ENCODE peak calls at places on chromosomes 6 and 20, in five cellular contexts. G, L, C, O and I are unnamed samples.
A peak's percentile ranks its signal among the peaks of the same experiment; 100 is the strongest.

GRCh38 chr20:9999660-10000059 is 35.1 kb upstream of the ANKEF1 start:
- DNase-seq in G (no peak), L (no peak), C (no peak), O (no peak), I (no peak)

GRCh38 chr6:113122060-113122459 is 735.1 kb upstream of the MARCKS start:
- DNase-seq in G (no peak), L (peak; percentile 30), C (peak; percentile 93), O (peak; percentile 96), I (no peak)

GRCh38 chr6:27448456-27448855 is 24.4 kb downstream of the ZNF184 start:
- DNase-seq in G (no peak), L (no peak), C (no peak), O (no peak), I (no peak)

GRCh38 chr6:153644000-153644399 is 395.0 kb upstream of the OPRM1 start:
- DNase-seq in G (no peak), L (no peak), C (no peak), O (no peak), I (no peak)

GRCh38 chr6:37559060-37559459 is 59.4 kb upstream of the CCDC167 start:
- DNase-seq in G (no peak), L (no peak), C (no peak), O (no peak), I (no peak)

GRCh38 chr20:34111057-34111711 is 859 bp downstream of the EIF2S2 start:
- DNase-seq in G (no peak), L (peak; percentile 24), C (peak; percentile 52), O (peak; percentile 35), I (no peak)

GRCh38 chr6:167704396-167704801 is 122.3 kb upstream of the AFDN start:
- DNase-seq in G (no peak), L (no peak), C (no peak), O (no peak), I (no peak)

GRCh38 chr6:56840467-56841371 is 114.2 kb upstream of the BEND6 start:
- DNase-seq in G (no peak), L (no peak), C (peak; percentile 80), O (peak; percentile 78), I (no peak)

GRCh38 chr20:15851576-15852075 is 721.6 kb downstream of the KIF16B start:
- DNase-seq in G (no peak), L (no peak), C (no peak), O (no peak), I (no peak)

GRCh38 chr20:32535953-32536823 is 48.9 kb downstream of the NOL4L start:
- DNase-seq in G (no peak), L (peak; percentile 16), C (no peak), O (no peak), I (no peak)

GRCh38 chr6:148395583-148396101 is 53.0 kb downstream of the SASH1 start:
- DNase-seq in G (no peak), L (no peak), C (no peak), O (no peak), I (no peak)

GRCh38 chr6:169971171-169971861 is 219.9 kb downstream of the ERMARD start:
- DNase-seq in G (peak; percentile 69), L (no peak), C (no peak), O (no peak), I (no peak)

GRCh38 chr20:45506927-45507820 is 8.2 kb downstream of the SPINT3 start:
- DNase-seq in G (no peak), L (no peak), C (no peak), O (no peak), I (no peak)

GRCh38 chr6:31222496-31222895 is 49.4 kb downstream of the HLA-C start:
- DNase-seq in G (no peak), L (no peak), C (no peak), O (no peak), I (no peak)

GRCh38 chr6:116073765-116074450 is 13.2 kb upstream of the FRK start:
- DNase-seq in G (no peak), L (no peak), C (peak; percentile 66), O (peak; percentile 30), I (no peak)

GRCh38 chr6:153947817-153948447 is 91.1 kb upstream of the OPRM1 start:
- DNase-seq in G (no peak), L (peak; percentile 25), C (peak; percentile 5), O (peak; percentile 43), I (peak; percentile 55)

GRCh38 chr20:17635846-17636245 is 46.2 kb downstream of the RRBP1 start:
- DNase-seq in G (no peak), L (no peak), C (no peak), O (no peak), I (no peak)

GRCh38 chr6:150322452-150322851 is 46.4 kb upstream of the IYD start:
- DNase-seq in G (no peak), L (no peak), C (no peak), O (no peak), I (no peak)

GRCh38 chr20:14449323-14449722 is 111.9 kb upstream of the FLRT3 start:
- DNase-seq in G (no peak), L (no peak), C (no peak), O (no peak), I (no peak)

GRCh38 chr6:130906736-130907381 is 79.7 kb downstream of the SMLR1 start:
- DNase-seq in G (no peak), L (no peak), C (peak; percentile 73), O (no peak), I (no peak)

GRCh38 chr6:16285467-16286150 is 47.2 kb downstream of the GMPR start:
- DNase-seq in G (no peak), L (no peak), C (no peak), O (no peak), I (no peak)

GRCh38 chr20:64182146-64182865 is 18.1 kb downstream of the MYT1 start:
- DNase-seq in G (no peak), L (no peak), C (no peak), O (no peak), I (no peak)

GRCh38 chr6:55758156-55758942 is 117.0 kb downstream of the BMP5 start:
- DNase-seq in G (no peak), L (peak; percentile 61), C (peak; percentile 86), O (no peak), I (peak; percentile 28)

GRCh38 chr6:115602471-115602870 is 458.2 kb downstream of the FRK start:
- DNase-seq in G (no peak), L (no peak), C (no peak), O (no peak), I (no peak)